ENCODE peak calls at places on chromosomes 3 and 15, in five cellular contexts. B is HFF-Myc, X is Panc1, W is WERI-Rb-1, M is hepatocyte. J is an unnamed sample.
A peak's percentile ranks its signal among the peaks of the same experiment; 100 is the strongest.

GRCh38 chr3:69032137-69032536 is 18.7 kb upstream of the EOGT start:
- DNase-seq in B (no peak), X (no peak), W (no peak), M (no peak), J (no peak)

GRCh38 chr15:76333309-76333708 is 3.3 kb upstream of the ISL2 start:
- DNase-seq in W (no peak), B (no peak), X (no peak), M (no peak), J (no peak)

GRCh38 chr15:51600114-51600513 is 22.5 kb downstream of the DMXL2 start:
- DNase-seq in B (no peak), X (no peak), W (no peak), M (peak; percentile 8), J (no peak)

GRCh38 chr15:87707076-87707475 is 549.5 kb downstream of the NTRK3 start:
- DNase-seq in B (no peak), X (no peak), M (no peak), W (peak; percentile 78), J (no peak)

GRCh38 chr15:84766461-84767005 is 18.1 kb downstream of the ZNF592 start:
- DNase-seq in B (no peak), M (no peak), W (no peak), X (no peak), J (no peak)

GRCh38 chr3:118165413-118165812 is 869.2 kb downstream of the IGSF11 start:
- DNase-seq in M (no peak), W (no peak), B (no peak), X (no peak), J (no peak)

GRCh38 chr3:115160295-115160694 is 13.2 kb upstream of the ZBTB20 start:
- DNase-seq in M (no peak), W (no peak), X (no peak), B (no peak), J (no peak)

GRCh38 chr15:42083605-42083908 is 10.8 kb downstream of the PLA2G4D start:
- DNase-seq in X (no peak), W (no peak), M (no peak), B (no peak), J (no peak)

GRCh38 chr15:55234104-55234799 is 37.5 kb upstream of the RSL24D1 start:
- DNase-seq in M (no peak), X (no peak), W (no peak), B (no peak), J (no peak)

GRCh38 chr3:78969483-78969882 is 798.3 kb downstream of the ROBO1 start:
- DNase-seq in X (no peak), M (no peak), W (no peak), B (peak; percentile 56), J (peak; percentile 53)

GRCh38 chr3:45140392-45140791 is 5.8 kb downstream of the CDCP1 start:
- DNase-seq in B (no peak), W (no peak), M (no peak), X (no peak), J (no peak)

GRCh38 chr3:79886204-79886603 is 118.4 kb upstream of the ROBO1 start:
- DNase-seq in X (no peak), W (no peak), M (peak; percentile 10), B (no peak), J (peak; percentile 63)

GRCh38 chr15:48566669-48567068 is 78.8 kb downstream of the FBN1 start:
- DNase-seq in W (no peak), B (no peak), X (no peak), M (no peak), J (no peak)

GRCh38 chr3:6743067-6743720 is 117.7 kb upstream of the GRM7 start:
- DNase-seq in B (no peak), M (no peak), W (no peak), X (no peak), J (no peak)

GRCh38 chr3:119301001-119301400 is 6.8 kb downstream of the ARHGAP31 start:
- DNase-seq in X (no peak), W (no peak), B (no peak), M (no peak), J (no peak)

GRCh38 chr3:182909318-182910040 is 70.9 kb downstream of the DCUN1D1 start:
- DNase-seq in M (peak; percentile 19), B (no peak), W (no peak), X (no peak), J (no peak)

GRCh38 chr3:182644800-182645433 is 148.4 kb upstream of the ATP11B start:
- DNase-seq in B (no peak), W (no peak), M (no peak), X (no peak), J (no peak)

GRCh38 chr3:47578119-47578630 is 490 bp downstream of the CSPG5 start:
- DNase-seq in X (no peak), B (no peak), W (peak; percentile 29), M (peak; percentile 44), J (peak; percentile 57)

GRCh38 chr15:49652922-49653321 is 32.1 kb downstream of the DTWD1 start:
- DNase-seq in B (no peak), W (no peak), M (no peak), X (no peak), J (no peak)

GRCh38 chr3:181354140-181354539 is 357.6 kb upstream of the SOX2 start:
- DNase-seq in M (no peak), W (no peak), B (no peak), X (no peak), J (no peak)

GRCh38 chr3:57998366-57999283 is 9.6 kb upstream of the FLNB start:
- DNase-seq in W (no peak), M (peak; percentile 79), X (no peak), B (no peak), J (peak; percentile 10)

GRCh38 chr3:56796202-56796601 is 5.5 kb downstream of the ARHGEF3 start:
- DNase-seq in W (no peak), B (no peak), M (no peak), X (no peak), J (no peak)

GRCh38 chr3:56810912-56811544 is 9.3 kb upstream of the ARHGEF3 start:
- DNase-seq in W (no peak), M (peak; percentile 37), X (no peak), B (no peak), J (peak; percentile 30)

GRCh38 chr3:126557415-126557745 is 1.4 kb downstream of the C3orf22 start:
- DNase-seq in X (no peak), M (no peak), B (no peak), W (peak; percentile 5), J (peak; percentile 6)

GRCh38 chr3:12323237-12323636 is 34.4 kb downstream of the PPARG start:
- DNase-seq in X (no peak), B (no peak), M (no peak), W (no peak), J (no peak)

GRCh38 chr3:58391156-58391865 is 42.3 kb downstream of the PDHB start:
- DNase-seq in M (no peak), X (no peak), W (no peak), B (no peak), J (no peak)

GRCh38 chr15:46938169-46938568 is 779.1 kb upstream of the SEMA6D start:
- DNase-seq in W (no peak), M (no peak), B (no peak), X (no peak), J (no peak)

GRCh38 chr3:15521573-15521965 is at the start of gene COLQ:
- DNase-seq in X (no peak), M (no peak), W (no peak), B (no peak), J (no peak)

GRCh38 chr15:31831596-31831995 is 198.7 kb upstream of the CHRNA7 start:
- DNase-seq in W (no peak), B (no peak), X (no peak), M (no peak), J (no peak)

GRCh38 chr3:186057594-186057993 is 51.3 kb downstream of the ETV5 start:
- DNase-seq in B (no peak), X (no peak), W (no peak), M (peak; percentile 40), J (no peak)

GRCh38 chr3:163056874-163057497 is 1560.4 kb downstream of the OTOL1 start:
- DNase-seq in X (peak; percentile 22), W (peak; percentile 43), M (peak; percentile 70), B (peak; percentile 21), J (peak; percentile 74)

GRCh38 chr15:34986326-34987181 is 1.5 kb downstream of the ZNF770 start:
- DNase-seq in W (no peak), M (no peak), B (no peak), X (no peak), J (no peak)

GRCh38 chr3:73144828-73145227 is 83.4 kb downstream of the EBLN2 start:
- DNase-seq in M (no peak), B (no peak), X (no peak), W (no peak), J (no peak)

GRCh38 chr15:100722551-100723322 is 120.3 kb downstream of the ASB7 start:
- DNase-seq in M (no peak), B (no peak), W (no peak), X (no peak), J (no peak)
- H3K4me3 ChIP-seq in M (no peak overlapping the region), B (no peak overlapping the region), W (no peak overlapping the region), X (no peak overlapping the region), J (no peak overlapping the region)

DNA sequence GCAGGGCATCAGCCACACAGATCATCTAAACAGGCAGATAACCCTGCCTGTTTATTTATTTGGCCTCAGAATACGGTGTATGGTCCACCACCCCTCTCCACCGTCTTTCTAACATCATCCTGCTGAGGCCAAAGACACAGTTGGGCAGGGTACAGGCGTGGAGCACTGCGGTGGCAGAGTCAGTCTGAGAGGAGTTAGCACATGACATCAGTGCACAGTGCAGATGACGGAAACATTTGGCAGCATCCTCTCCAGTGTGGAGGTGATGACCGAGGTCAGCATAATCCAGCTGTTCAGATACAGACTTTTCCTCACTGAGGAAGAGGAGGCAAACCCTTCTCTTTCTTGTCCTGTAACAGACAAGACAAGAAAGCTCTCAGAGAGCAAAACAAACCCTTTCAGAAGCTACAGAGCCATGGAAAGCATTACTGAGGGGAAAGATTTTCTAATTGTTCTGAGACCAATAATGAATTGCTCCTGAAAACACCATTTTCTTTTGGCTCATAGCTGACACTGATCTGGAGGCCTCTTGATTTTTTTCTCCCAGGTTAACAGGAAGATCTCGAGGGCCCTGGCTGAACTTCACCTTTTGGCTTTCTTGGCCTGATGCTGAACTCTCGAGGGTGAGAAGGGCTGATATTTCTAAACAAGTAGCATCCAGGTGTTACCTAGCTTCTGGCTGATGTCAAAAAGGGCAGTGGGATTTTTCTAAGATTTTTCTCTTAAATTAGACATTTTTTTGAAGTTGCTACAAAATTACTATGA is 20.1 kb upstream of the NFKBIZ start:
- DNase-seq in M (peak; percentile 27), W (no peak), B (peak; percentile 52), X (no peak), J (no peak)
- H3K4me3 ChIP-seq in M (peak overlapping the region; percentile 30), W (no peak overlapping the region), B (peak overlapping the region; percentile 50), X (no peak overlapping the region), J (no peak overlapping the region)

DNA sequence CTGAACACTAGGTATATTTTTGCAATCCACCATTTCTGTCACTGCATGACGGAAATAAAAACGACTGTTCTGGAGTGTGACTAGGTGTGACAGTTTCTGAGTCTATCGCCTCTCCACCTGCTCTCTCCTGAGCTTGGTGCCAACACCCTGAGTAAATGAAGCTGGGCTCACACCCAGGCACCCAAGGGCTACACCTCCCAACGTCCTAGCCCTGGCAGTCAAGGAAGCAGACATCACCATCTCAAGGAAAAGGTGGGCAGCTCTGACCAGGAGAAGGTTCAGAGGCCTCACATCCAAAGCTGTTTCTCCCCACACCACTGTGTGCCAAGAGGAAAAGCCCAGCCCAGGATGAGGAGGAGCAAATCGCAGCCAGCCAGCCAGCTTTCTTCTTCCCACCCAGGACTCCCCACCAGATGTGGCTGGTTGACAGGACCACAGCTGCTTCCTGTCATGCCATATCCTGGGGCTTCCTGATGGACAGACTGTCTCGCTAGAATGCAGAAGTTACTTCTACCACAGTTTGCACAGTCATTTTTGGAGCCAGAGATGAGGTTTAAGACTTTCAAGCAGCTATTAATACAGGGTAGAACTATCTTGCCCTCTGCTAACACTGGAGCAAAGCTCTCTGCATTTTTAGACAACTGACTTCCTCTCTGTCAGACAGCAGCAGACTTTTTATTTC is 3.3 kb downstream of the SCAMP2 start:
- DNase-seq in X (no peak), M (peak; percentile 24), B (no peak), W (no peak), J (no peak)
- H3K4me3 ChIP-seq in X (no peak overlapping the region), M (no peak overlapping the region), B (no peak overlapping the region), W (no peak overlapping the region), J (no peak overlapping the region)

GRCh38 chr15:61081028-61081322 is 148.1 kb downstream of the RORA start:
- DNase-seq in X (no peak), M (no peak), B (no peak), W (no peak), J (no peak)
- H3K4me3 ChIP-seq in X (no peak overlapping the region), M (no peak overlapping the region), B (no peak overlapping the region), W (no peak overlapping the region), J (no peak overlapping the region)

J was measured in BE2C.